ENCODE peak calls at places on chromosomes 11 and 22, in eight cellular contexts. A, C, W, S, Q, I, H and P are unnamed samples.

GRCh38 chr22:50524664-50525103 is 714 bp downstream of the SCO2 start:
- DNase-seq in I (no peak), C (no peak), S (no peak), A (peak; percentile 46), W (no peak), Q (no peak), H (no peak), P (no peak)

GRCh38 chr11:76701701-76702100 is 31.2 kb upstream of the LRRC32 start:
- DNase-seq in S (no peak), C (no peak), A (no peak), H (no peak), I (no peak), W (peak; percentile 81), Q (peak; percentile 59), P (no peak)

GRCh38 chr11:34866375-34866774 is 49.8 kb downstream of the APIP start:
- DNase-seq in Q (peak; percentile 45), A (no peak), W (no peak), H (no peak), S (no peak), I (no peak), C (no peak), P (no peak)

GRCh38 chr11:103528046-103528445 is 418.8 kb downstream of the DYNC2H1 start:
- DNase-seq in S (no peak), H (no peak), Q (no peak), W (no peak), A (no peak), I (no peak), C (no peak), P (no peak)

GRCh38 chr11:114501901-114502300 is 57.8 kb downstream of the NXPE1 start:
- DNase-seq in A (no peak), S (no peak), Q (no peak), C (no peak), W (peak; percentile 21), H (no peak), I (no peak), P (no peak)

GRCh38 chr11:120028181-120028935 is 109.6 kb downstream of the TRIM29 start:
- DNase-seq in W (no peak), S (no peak), C (no peak), H (no peak), Q (no peak), A (no peak), I (peak; percentile 67), P (no peak)

GRCh38 chr11:122741613-122742012 is 86.1 kb downstream of the UBASH3B start:
- DNase-seq in H (no peak), W (no peak), A (no peak), Q (no peak), S (no peak), C (no peak), I (no peak), P (no peak)

GRCh38 chr11:113906038-113906437 is 1.4 kb downstream of the HTR3B start:
- DNase-seq in A (no peak), Q (peak; percentile 22), C (no peak), H (no peak), W (peak; percentile 62), S (peak; percentile 32), I (no peak), P (no peak)

GRCh38 chr11:10208045-10208674 is 85.9 kb downstream of the SBF2 start:
- DNase-seq in A (peak; percentile 62), C (no peak), S (peak; percentile 71), W (peak; percentile 70), I (peak; percentile 39), H (no peak), Q (peak; percentile 73), P (peak; percentile 31)

GRCh38 chr22:43151251-43152000 is at the start of gene TSPO:
- DNase-seq in S (peak; percentile 43), W (peak; percentile 68), A (no peak), Q (peak; percentile 29), C (peak; percentile 47), I (no peak), H (peak; percentile 44), P (peak; percentile 67)

GRCh38 chr11:75565221-75565814 is 3.3 kb downstream of the SERPINH1 start:
- DNase-seq in A (no peak), Q (peak; percentile 73), I (no peak), S (no peak), H (no peak), C (no peak), W (peak; percentile 90), P (no peak)

GRCh38 chr22:29078869-29079207 is 6.0 kb downstream of the KREMEN1 start:
- DNase-seq in A (no peak), Q (no peak), I (no peak), S (no peak), W (no peak), C (no peak), H (no peak), P (no peak)

GRCh38 chr11:121576531-121576930 is 123.8 kb upstream of the SORL1-AS1 start:
- DNase-seq in S (no peak), A (no peak), Q (no peak), C (no peak), W (no peak), H (no peak), I (no peak), P (no peak)

GRCh38 chr11:122601131-122602125 is 54.1 kb upstream of the UBASH3B start:
- DNase-seq in H (no peak), W (peak; percentile 59), C (no peak), I (no peak), S (no peak), Q (peak; percentile 87), A (no peak), P (no peak)

GRCh38 chr11:60910281-60910687 is 3.7 kb upstream of the TMEM109 start:
- DNase-seq in Q (no peak), A (no peak), S (peak; percentile 63), I (no peak), H (no peak), W (no peak), C (no peak), P (no peak)

GRCh38 chr11:9568161-9568853 is 5.2 kb upstream of the WEE1 start:
- DNase-seq in W (peak; percentile 38), C (no peak), H (no peak), S (no peak), I (no peak), A (no peak), Q (peak; percentile 16), P (no peak)

GRCh38 chr22:20799449-20799848 is 25.5 kb downstream of the SERPIND1 start:
- DNase-seq in S (no peak), I (no peak), Q (no peak), W (no peak), H (no peak), C (no peak), A (no peak), P (no peak)

GRCh38 chr11:65423516-65424199 is 1.1 kb downstream of the NEAT1 start:
- DNase-seq in A (no peak), S (peak; percentile 68), H (peak; percentile 29), W (no peak), I (no peak), C (no peak), Q (peak; percentile 61), P (peak; percentile 31)

GRCh38 chr11:31355131-31355530 is 14.4 kb downstream of the DCDC1 start:
- DNase-seq in Q (peak; percentile 26), A (peak; percentile 81), I (peak; percentile 55), C (no peak), W (no peak), H (no peak), S (no peak), P (no peak)

GRCh38 chr22:45475063-45475747 is 27.5 kb upstream of the FBLN1 start:
- DNase-seq in A (no peak), Q (no peak), I (no peak), S (no peak), W (no peak), C (no peak), H (no peak), P (no peak)

GRCh38 chr11:119885861-119886567 is 157.0 kb upstream of the NECTIN1 start:
- DNase-seq in H (no peak), Q (no peak), S (no peak), C (no peak), W (no peak), A (no peak), I (peak; percentile 13), P (no peak)

GRCh38 chr11:46122955-46123354 is 1.7 kb upstream of the PHF21A start:
- DNase-seq in H (no peak), A (no peak), C (no peak), W (peak; percentile 57), S (peak; percentile 52), I (no peak), Q (peak; percentile 66), P (no peak)

GRCh38 chr22:38112361-38112760 is 1.9 kb upstream of the BAIAP2L2 start:
- DNase-seq in A (no peak), H (no peak), I (no peak), Q (no peak), W (no peak), S (no peak), C (no peak), P (no peak)

GRCh38 chr11:61091373-61092279 is 10.7 kb upstream of the CD5 start:
- DNase-seq in I (no peak), Q (peak; percentile 3), S (no peak), H (peak; percentile 41), C (no peak), A (no peak), W (peak; percentile 10), P (no peak)

GRCh38 chr11:35746356-35747153 is 84.0 kb downstream of the TRIM44 start:
- DNase-seq in A (peak; percentile 28), I (no peak), C (no peak), S (peak; percentile 28), H (no peak), W (no peak), Q (peak; percentile 63), P (no peak)

GRCh38 chr11:120952503-120953229 is 71.2 kb upstream of the TBCEL start:
- DNase-seq in I (peak; percentile 75), Q (peak; percentile 72), H (peak; percentile 25), C (no peak), A (peak; percentile 88), W (peak; percentile 71), S (peak; percentile 92), P (no peak)

GRCh38 chr11:14444441-14445189 is 55.0 kb downstream of the COPB1 start:
- DNase-seq in W (no peak), C (no peak), Q (no peak), A (no peak), S (no peak), H (no peak), I (no peak), P (no peak)

GRCh38 chr22:49608660-49609059 is 219.0 kb downstream of the BRD1 start:
- DNase-seq in A (no peak), W (no peak), Q (no peak), S (no peak), I (no peak), C (no peak), H (no peak), P (no peak)

GRCh38 chr11:117664897-117665296 is 132.1 kb downstream of the DSCAML1 start:
- DNase-seq in C (no peak), W (no peak), S (no peak), H (no peak), Q (no peak), A (no peak), I (no peak), P (no peak)

GRCh38 chr11:23205156-23205871 is 345.0 kb upstream of the CCDC179 start:
- DNase-seq in A (no peak), I (no peak), Q (peak; percentile 13), S (peak; percentile 15), H (no peak), W (peak; percentile 52), C (no peak), P (no peak)

GRCh38 chr11:14381968-14382367 is 23.0 kb upstream of the RRAS2 start:
- DNase-seq in S (no peak), Q (no peak), H (no peak), C (no peak), W (no peak), A (no peak), I (no peak), P (no peak)

GRCh38 chr11:92550411-92550810 is 325.8 kb downstream of the FAT3 start:
- DNase-seq in C (no peak), A (peak; percentile 94), Q (no peak), W (no peak), I (peak; percentile 74), S (no peak), H (no peak), P (no peak)

GRCh38 chr11:73227571-73228211 is 9.6 kb downstream of the P2RY2 start:
- DNase-seq in A (no peak), C (no peak), H (no peak), S (no peak), Q (no peak), I (peak; percentile 37), W (no peak), P (no peak)

GRCh38 chr11:111557425-111558111 is 17.0 kb downstream of the LAYN start:
- DNase-seq in Q (peak; percentile 97), C (no peak), H (no peak), S (no peak), A (no peak), I (no peak), W (peak; percentile 98), P (no peak)